ENCODE peak calls at places on chromosomes 5 and 9, in eight cellular contexts. C is esophagus squamous epithelium, A is non-pigmented ciliary epithelial cell, S is fibroblast of pulmonary artery, V is amniotic epithelial cell, J is HTR-8/SVneo, O is SHP77, F is AG04450. P is an unnamed sample.

GRCh38 chr9:95383198-95383673 is 65.7 kb upstream of the FANCC start:
- DNase-seq in C (no peak), A (peak), S (peak), V (peak), J (peak), O (no peak), F (peak), P (peak)

GRCh38 chr5:75710630-75711029 is 6.6 kb downstream of the POC5 start:
- DNase-seq in C (no peak), A (no peak), S (no peak), V (no peak), J (no peak), O (no peak), F (no peak), P (no peak)

GRCh38 chr5:140633081-140633471 is at the start of gene CD14:
- DNase-seq in C (no peak), A (no peak), S (peak), V (peak), J (peak), O (peak), F (no peak), P (no peak)

GRCh38 chr5:43312699-43313034 is 545 bp downstream of the HMGCS1 start:
- DNase-seq in C (no peak), A (no peak), S (no peak), V (no peak), J (peak), O (no peak), F (no peak), P (no peak)

GRCh38 chr5:55856511-55857246 is 5.5 kb downstream of the IL31RA start:
- DNase-seq in C (no peak), A (no peak), S (no peak), V (peak), J (no peak), O (no peak), F (no peak), P (no peak)

GRCh38 chr9:95018099-95018927 is 291.8 kb downstream of the AOPEP start:
- DNase-seq in C (no peak), A (peak), S (peak), V (peak), J (peak), O (no peak), F (peak), P (peak)

GRCh38 chr9:111851536-111851935 is 45.1 kb upstream of the UGCG start:
- DNase-seq in C (no peak), A (no peak), S (no peak), V (peak), J (no peak), O (peak), F (no peak), P (no peak)

GRCh38 chr9:131739988-131740648 is at the start of gene RAPGEF1:
- DNase-seq in C (no peak), A (no peak), S (peak), V (no peak), J (peak), O (peak), F (no peak), P (no peak)

P was measured in skeletal muscle cell.